ENCODE peak calls at places on chromosomes 1 and 21, in four cellular contexts. B, X, S and L are unnamed samples.

GRCh38 chr1:41662061-41662655 is 177.7 kb upstream of the EDN2 start:
- DNase-seq in B (peak; percentile 74), X (peak; percentile 56), S (peak; percentile 85), L (peak; percentile 68)

GRCh38 chr21:34965200-34966174 is 83.6 kb downstream of the RUNX1 start:
- DNase-seq in B (peak; percentile 52), X (peak; percentile 14), S (no peak), L (peak; percentile 45)

GRCh38 chr1:201468501-201468843 is 516 bp downstream of the PHLDA3 start:
- DNase-seq in B (no peak), X (no peak), S (peak; percentile 78), L (no peak)

GRCh38 chr1:160376525-160377131 is 9.8 kb downstream of the NHLH1 start:
- DNase-seq in B (peak; percentile 68), X (peak; percentile 77), S (peak; percentile 78), L (peak; percentile 81)

GRCh38 chr1:30284226-30284625 is 439.2 kb downstream of the MATN1 start:
- DNase-seq in B (no peak), X (no peak), S (no peak), L (no peak)

GRCh38 chr1:221217029-221217428 is 337.8 kb downstream of the HLX start:
- DNase-seq in B (no peak), X (peak; percentile 14), S (no peak), L (no peak)

GRCh38 chr1:69913967-69914366 is 291.4 kb downstream of the LRRC40 start:
- DNase-seq in B (peak; percentile 78), X (peak; percentile 94), S (no peak), L (peak; percentile 89)

GRCh38 chr1:162562452-162562828 is 918 bp downstream of the UAP1 start:
- DNase-seq in B (peak; percentile 62), X (peak; percentile 87), S (no peak), L (peak; percentile 72)

GRCh38 chr1:18948048-18948912 is 8.2 kb downstream of the IFFO2 start:
- DNase-seq in B (peak; percentile 61), X (peak; percentile 34), S (no peak), L (peak; percentile 46)
- H3K4me3 ChIP-seq in B (no peak overlapping the region), X (no peak overlapping the region), S (no peak overlapping the region), L (no peak overlapping the region)

GRCh38 chr1:99648107-99648506 is 2.2 kb downstream of the PALMD start:
- DNase-seq in B (no peak), X (no peak), S (peak; percentile 56), L (peak; percentile 63)
- TF ChIP-seq CTCF in B (peak; percentile 37), X (no peak), S (peak; percentile 62), L (peak; percentile 26)

GRCh38 chr21:16418211-16418610 is 688.4 kb downstream of the USP25 start:
- DNase-seq in B (peak; percentile 48), X (peak; percentile 75), S (no peak), L (peak; percentile 46)

GRCh38 chr21:16418663-16419062 is 688.9 kb downstream of the USP25 start:
- DNase-seq in B (no peak), X (no peak), S (no peak), L (no peak)

GRCh38 chr21:16420086-16420724 is 690.4 kb downstream of the USP25 start:
- DNase-seq in B (peak; percentile 87), X (peak; percentile 77), S (no peak), L (peak; percentile 80)

GRCh38 chr21:16422702-16423101 is 692.9 kb downstream of the USP25 start:
- DNase-seq in B (peak; percentile 33), X (peak; percentile 68), S (no peak), L (peak; percentile 49)

GRCh38 chr21:16419188-16419874 is 689.5 kb downstream of the USP25 start:
- DNase-seq in B (peak; percentile 92), X (peak; percentile 98), S (no peak), L (peak; percentile 96)
- H3K4me3 ChIP-seq in B (peak overlapping the region; percentile 62), X (peak overlapping the region; percentile 71), S (no peak overlapping the region), L (peak overlapping the region; percentile 69)

GRCh38 chr1:8571200-8571984 is 246.0 kb downstream of the RERE start:
- DNase-seq in B (peak; percentile 43), X (peak; percentile 83), S (no peak), L (peak; percentile 72)
- TF ChIP-seq CTCF in B (peak; percentile 55), X (peak; percentile 64), S (peak; percentile 42), L (peak; percentile 67)

GRCh38 chr1:24970926-24971530 is 41.0 kb upstream of the RUNX3 start:
- DNase-seq in B (no peak), X (no peak), S (no peak), L (no peak)

GRCh38 chr1:24970399-24970753 is 40.3 kb upstream of the RUNX3 start:
- DNase-seq in B (peak; percentile 63), X (peak; percentile 40), S (peak; percentile 80), L (peak; percentile 51)

GRCh38 chr1:24971539-24971938 is 41.5 kb upstream of the RUNX3 start:
- DNase-seq in B (no peak), X (no peak), S (no peak), L (no peak)

GRCh38 chr1:24968941-24969585 is 39.0 kb upstream of the RUNX3 start:
- DNase-seq in B (no peak), X (no peak), S (no peak), L (no peak)

DNA sequence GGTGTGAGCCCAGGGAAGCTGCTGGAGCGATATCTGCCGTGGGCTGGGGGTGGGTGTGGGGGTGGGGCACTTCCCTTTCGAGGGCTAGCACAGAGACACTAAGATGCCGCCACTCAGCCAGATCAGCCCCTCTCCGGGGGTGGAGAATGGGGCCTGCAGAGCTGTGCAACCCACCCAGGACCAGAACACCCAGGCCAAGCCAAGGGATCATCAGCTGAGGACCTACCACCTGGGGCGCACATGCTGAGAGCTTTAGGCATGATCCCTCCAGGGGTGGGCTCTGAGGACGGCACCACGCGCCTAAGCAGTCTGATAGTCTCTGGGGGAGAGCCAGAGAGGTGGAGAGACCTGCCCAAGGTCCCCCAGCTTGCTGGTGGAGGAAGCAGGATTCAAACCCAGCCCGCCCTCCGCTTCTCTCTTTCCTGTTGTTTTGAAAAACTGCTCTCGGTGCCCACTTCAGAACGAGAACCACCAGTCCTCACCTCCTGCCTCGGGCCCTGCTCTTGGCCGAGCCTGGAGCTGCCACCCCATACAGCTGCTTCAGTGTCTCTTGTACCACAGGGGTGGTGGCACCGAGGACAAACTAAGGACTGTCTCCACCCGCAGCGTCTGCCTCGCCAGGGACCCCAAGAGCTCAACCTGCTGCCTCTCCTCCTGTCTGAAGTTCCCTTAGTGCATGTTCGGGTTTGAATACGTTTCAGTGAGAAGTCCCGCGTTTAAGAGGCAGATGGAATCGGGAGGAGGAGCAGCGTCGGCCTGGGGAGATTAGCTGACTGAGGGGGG is 39.7 kb upstream of the RUNX3 start:
- DNase-seq in B (no peak), X (no peak), S (no peak), L (no peak)
- H3K4me3 ChIP-seq in B (no peak overlapping the region), X (no peak overlapping the region), S (no peak overlapping the region), L (no peak overlapping the region)

GRCh38 chr1:95888877-95889799 is 655.1 kb downstream of the RWDD3 start:
- DNase-seq in B (peak; percentile 8), X (no peak), S (no peak), L (no peak)
- TF ChIP-seq CTCF in B (no peak), X (no peak), S (no peak), L (no peak)

GRCh38 chr1:38006008-38006828 is 904 bp upstream of the FHL3 start:
- DNase-seq in B (no peak), X (no peak), S (no peak), L (no peak)
- H3K4me3 ChIP-seq in B (no peak overlapping the region), X (peak overlapping the region; percentile 88), S (peak overlapping the region; percentile 68), L (peak overlapping the region; percentile 34)